ENCODE peak calls at places on chromosomes 4 and X, in five cellular contexts. One of them, this sample, is unnamed.

GRCh38 chr4:73257995-73258667 is 467 bp downstream of the ANKRD17 start:
- DNase-seq in IMR-90: peak; percentile 32
- DNase-seq in H9: peak; percentile 46
- DNase-seq in mesendoderm: peak; percentile 79
- DNase-seq in H1: peak; percentile 55
- DNase-seq in this sample: peak; percentile 37

GRCh38 chr4:9762823-9763475 is 18.5 kb upstream of the DRD5 start:
- DNase-seq in IMR-90: peak; percentile 55
- DNase-seq in H1: peak; percentile 67
- DNase-seq in H9: peak; percentile 75
- DNase-seq in mesendoderm: peak; percentile 91
- DNase-seq in this sample: peak; percentile 59

GRCh38 chrX:54811301-54811885 is 3.8 kb downstream of the MAGED2 start:
- DNase-seq in mesendoderm: no peak
- DNase-seq in IMR-90: no peak
- DNase-seq in H1: no peak
- DNase-seq in H9: no peak
- DNase-seq in this sample: no peak

GRCh38 chr4:142201041-142201440 is 564.7 kb downstream of the IL15 start:
- DNase-seq in mesendoderm: no peak
- DNase-seq in IMR-90: no peak
- DNase-seq in H1: no peak
- DNase-seq in H9: no peak
- DNase-seq in this sample: no peak

GRCh38 chr4:141389649-141390048 is 169.0 kb downstream of the ZNF330 start:
- DNase-seq in mesendoderm: peak; percentile 67
- DNase-seq in H9: no peak
- DNase-seq in IMR-90: peak; percentile 22
- DNase-seq in H1: no peak
- DNase-seq in this sample: no peak

GRCh38 chr4:158121203-158121586 is 51.6 kb downstream of the GASK1B start:
- DNase-seq in IMR-90: peak; percentile 99
- DNase-seq in H1: no peak
- DNase-seq in H9: no peak
- DNase-seq in mesendoderm: peak; percentile 48
- DNase-seq in this sample: peak; percentile 78

GRCh38 chr4:3384771-3385701 is 56.7 kb upstream of the HGFAC start:
- DNase-seq in IMR-90: no peak
- DNase-seq in mesendoderm: no peak
- DNase-seq in H9: no peak
- DNase-seq in H1: peak; percentile 46
- DNase-seq in this sample: no peak

GRCh38 chr4:132332932-132333722 is 816.0 kb upstream of the PCDH10 start:
- DNase-seq in IMR-90: no peak
- DNase-seq in H9: no peak
- DNase-seq in mesendoderm: peak; percentile 44
- DNase-seq in H1: no peak
- DNase-seq in this sample: no peak

GRCh38 chr4:182975806-182976205 is 58.6 kb upstream of the DCTD start:
- DNase-seq in IMR-90: peak; percentile 90
- DNase-seq in mesendoderm: no peak
- DNase-seq in H1: no peak
- DNase-seq in H9: no peak
- DNase-seq in this sample: peak; percentile 21

GRCh38 chr4:141020801-141021261 is 112.4 kb downstream of the RNF150 start:
- DNase-seq in H1: no peak
- DNase-seq in IMR-90: peak; percentile 68
- DNase-seq in mesendoderm: no peak
- DNase-seq in H9: no peak
- DNase-seq in this sample: no peak

GRCh38 chr4:138790993-138791392 is 224.6 kb upstream of the NOCT start:
- DNase-seq in IMR-90: no peak
- DNase-seq in mesendoderm: no peak
- DNase-seq in H1: no peak
- DNase-seq in H9: no peak
- DNase-seq in this sample: no peak

GRCh38 chr4:139600662-139601061 is 44.6 kb upstream of the SETD7 start:
- DNase-seq in H9: no peak
- DNase-seq in IMR-90: no peak
- DNase-seq in H1: no peak
- DNase-seq in mesendoderm: no peak
- DNase-seq in this sample: no peak

GRCh38 chr4:157012296-157012695 is 40.7 kb upstream of the PDGFC start:
- DNase-seq in mesendoderm: no peak
- DNase-seq in H9: no peak
- DNase-seq in IMR-90: no peak
- DNase-seq in H1: no peak
- DNase-seq in this sample: peak; percentile 47

GRCh38 chr4:24824720-24825119 is 29.3 kb downstream of the SOD3 start:
- DNase-seq in mesendoderm: no peak
- DNase-seq in H9: no peak
- DNase-seq in IMR-90: no peak
- DNase-seq in H1: no peak
- DNase-seq in this sample: no peak

GRCh38 chrX:72306851-72307645 is 1.3 kb upstream of the CITED1 start:
- DNase-seq in IMR-90: peak; percentile 66
- DNase-seq in mesendoderm: peak; percentile 80
- DNase-seq in H9: peak; percentile 60
- DNase-seq in H1: no peak
- DNase-seq in this sample: peak; percentile 61

GRCh38 chr4:41526628-41527027 is 11.3 kb upstream of the LIMCH1 start:
- DNase-seq in mesendoderm: no peak
- DNase-seq in IMR-90: peak; percentile 2
- DNase-seq in H1: no peak
- DNase-seq in H9: no peak
- DNase-seq in this sample: peak; percentile 81

GRCh38 chr4:152454398-152455011 is 81.4 kb downstream of the FBXW7 start:
- DNase-seq in H1: no peak
- DNase-seq in H9: no peak
- DNase-seq in IMR-90: peak; percentile 46
- DNase-seq in mesendoderm: no peak
- DNase-seq in this sample: no peak

GRCh38 chrX:50941638-50942037 is 31.1 kb downstream of the BMP15 start:
- DNase-seq in mesendoderm: peak; percentile 19
- DNase-seq in IMR-90: no peak
- DNase-seq in H1: peak; percentile 40
- DNase-seq in H9: peak; percentile 48
- DNase-seq in this sample: peak; percentile 31

GRCh38 chr4:185721949-185722316 is 90.1 kb downstream of the SORBS2 start:
- DNase-seq in mesendoderm: no peak
- DNase-seq in H9: no peak
- DNase-seq in H1: no peak
- DNase-seq in IMR-90: no peak
- DNase-seq in this sample: no peak

GRCh38 chr4:185723619-185724150 is 88.3 kb downstream of the SORBS2 start:
- DNase-seq in H1: no peak
- DNase-seq in IMR-90: no peak
- DNase-seq in mesendoderm: no peak
- DNase-seq in H9: no peak
- DNase-seq in this sample: no peak

GRCh38 chr4:185719493-185719843 is 92.5 kb downstream of the SORBS2 start:
- DNase-seq in IMR-90: no peak
- DNase-seq in H1: no peak
- DNase-seq in H9: no peak
- DNase-seq in mesendoderm: no peak
- DNase-seq in this sample: no peak

GRCh38 chr4:185718578-185719492 is 93.2 kb downstream of the SORBS2 start:
- DNase-seq in H9: no peak
- DNase-seq in IMR-90: no peak
- DNase-seq in H1: no peak
- DNase-seq in mesendoderm: no peak
- DNase-seq in this sample: no peak

DNA sequence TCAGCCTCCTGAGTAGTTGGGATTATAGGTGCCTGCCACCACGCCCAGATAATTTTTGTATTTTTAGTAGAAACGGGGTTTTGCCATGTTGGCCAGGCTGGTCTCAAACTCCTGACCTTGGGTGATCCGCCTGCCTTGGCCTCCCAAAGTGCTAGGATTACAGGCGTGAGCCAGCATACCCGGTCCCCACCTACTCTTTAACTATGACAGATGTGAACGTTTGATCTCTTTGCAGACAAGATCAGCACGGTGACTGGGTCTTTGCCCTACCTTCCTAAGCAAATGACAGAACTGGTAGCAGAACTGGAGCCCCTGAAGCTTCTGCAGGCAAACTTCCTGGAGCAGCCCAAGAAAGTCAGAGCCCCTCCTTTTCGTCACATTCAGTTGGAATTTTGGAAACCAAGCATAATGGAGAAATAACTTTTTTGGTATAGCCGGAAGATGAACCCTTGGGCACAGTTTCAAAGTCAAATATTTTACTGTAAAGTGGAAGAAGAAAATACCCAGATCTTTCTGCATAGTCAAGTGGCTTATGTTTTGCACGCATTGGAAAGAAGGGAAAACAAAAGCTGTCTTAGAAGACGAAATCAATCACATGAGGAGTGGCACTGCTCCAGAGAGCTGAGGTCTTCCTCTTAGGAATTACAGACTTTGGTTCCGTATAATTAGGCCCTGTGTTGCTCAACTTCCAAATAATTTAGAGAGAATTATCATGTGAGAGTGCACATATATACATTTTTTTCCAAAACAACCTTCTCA is 90.6 kb downstream of the SORBS2 start:
- DNase-seq in IMR-90: no peak
- DNase-seq in H1: no peak
- DNase-seq in mesendoderm: no peak
- DNase-seq in H9: no peak
- DNase-seq in this sample: no peak
- H2AK5ac ChIP-seq in IMR-90: no peak overlapping the region
- H2AK5ac ChIP-seq in H1: no peak overlapping the region
- H2AK5ac ChIP-seq in mesendoderm: no peak overlapping the region
- H2AK5ac ChIP-seq in H9: no peak overlapping the region
- H2AK5ac ChIP-seq in this sample: no peak overlapping the region

DNA sequence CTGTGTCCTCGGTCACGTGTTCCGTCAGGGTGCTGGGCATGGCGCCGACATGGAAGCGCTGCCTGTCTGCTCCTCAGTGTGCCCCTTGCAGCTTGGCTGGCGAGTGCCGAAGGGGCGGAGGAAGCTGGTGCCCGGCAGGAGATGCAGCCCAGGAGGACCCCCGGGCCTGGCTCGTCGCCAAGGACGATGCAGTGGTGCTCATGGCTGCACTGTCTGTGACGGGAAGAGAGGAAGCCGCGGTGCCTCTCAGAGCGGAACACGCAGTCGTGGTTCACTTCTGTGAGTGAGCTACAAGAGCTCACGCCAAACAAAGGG is 38.1 kb downstream of the FGFRL1 start:
- DNase-seq in H1: peak; percentile 37
- DNase-seq in mesendoderm: no peak
- DNase-seq in H9: peak; percentile 28
- DNase-seq in IMR-90: no peak
- DNase-seq in this sample: no peak
- H3K18ac ChIP-seq in H1: no peak overlapping the region
- H3K18ac ChIP-seq in mesendoderm: no peak overlapping the region
- H3K18ac ChIP-seq in H9: no peak overlapping the region
- H3K18ac ChIP-seq in IMR-90: no peak overlapping the region
- H3K18ac ChIP-seq in this sample: no peak overlapping the region

GRCh38 chrX:32896132-32896531 is 315.2 kb downstream of the DMD start:
- DNase-seq in H1: no peak
- DNase-seq in mesendoderm: no peak
- DNase-seq in H9: no peak
- DNase-seq in IMR-90: no peak
- DNase-seq in this sample: no peak

GRCh38 chrX:32893751-32894150 is 317.6 kb downstream of the DMD start:
- DNase-seq in IMR-90: no peak
- DNase-seq in H1: no peak
- DNase-seq in mesendoderm: no peak
- DNase-seq in H9: no peak
- DNase-seq in this sample: no peak

DNA sequence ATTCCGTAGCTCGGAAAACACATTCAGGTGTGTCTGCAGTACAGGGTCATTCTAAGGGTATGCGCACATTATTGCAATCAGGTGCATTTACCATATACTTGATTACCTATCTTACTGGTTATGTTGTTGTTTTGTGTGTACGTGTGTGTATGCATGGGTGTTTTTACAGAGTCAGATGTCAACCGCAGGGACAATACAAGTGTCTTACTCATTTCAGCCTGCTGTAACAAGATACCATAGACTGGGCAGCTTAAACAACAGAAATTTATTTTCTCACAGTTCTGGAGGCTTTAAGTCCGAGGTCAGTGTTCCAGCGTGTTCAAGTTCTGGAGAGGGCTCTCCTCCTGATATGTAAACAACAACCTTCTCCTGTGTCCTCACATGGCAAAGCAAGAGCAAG is 316.7 kb downstream of the DMD start:
- DNase-seq in H1: no peak
- DNase-seq in H9: no peak
- DNase-seq in mesendoderm: no peak
- DNase-seq in IMR-90: no peak
- DNase-seq in this sample: no peak
- H2AK5ac ChIP-seq in H1: no peak overlapping the region
- H2AK5ac ChIP-seq in H9: no peak overlapping the region
- H2AK5ac ChIP-seq in mesendoderm: no peak overlapping the region
- H2AK5ac ChIP-seq in IMR-90: no peak overlapping the region
- H2AK5ac ChIP-seq in this sample: no peak overlapping the region

GRCh38 chr4:184588893-184589292 is 60.4 kb downstream of the CASP3 start:
- DNase-seq in H1: no peak
- DNase-seq in H9: no peak
- DNase-seq in IMR-90: no peak
- DNase-seq in mesendoderm: no peak
- DNase-seq in this sample: no peak
- H3K18ac ChIP-seq in H1: no peak overlapping the region
- H3K18ac ChIP-seq in H9: no peak overlapping the region
- H3K18ac ChIP-seq in IMR-90: no peak overlapping the region
- H3K18ac ChIP-seq in mesendoderm: no peak overlapping the region
- H3K18ac ChIP-seq in this sample: no peak overlapping the region

GRCh38 chr4:168759959-168760527 is 250.0 kb downstream of the CBR4 start:
- DNase-seq in IMR-90: no peak
- DNase-seq in H9: no peak
- DNase-seq in H1: no peak
- DNase-seq in mesendoderm: no peak
- DNase-seq in this sample: no peak
- H2AK5ac ChIP-seq in IMR-90: peak overlapping the region; percentile 91
- H2AK5ac ChIP-seq in H9: no peak overlapping the region
- H2AK5ac ChIP-seq in H1: no peak overlapping the region
- H2AK5ac ChIP-seq in mesendoderm: no peak overlapping the region
- H2AK5ac ChIP-seq in this sample: no peak overlapping the region

This sample was measured in trophoblast cell.